ENCODE peak calls at places on chromosomes 5 and 9, in eight cellular contexts. R is tibial nerve, K is right cardiac atrium, M is uterus, S is kidney, D is neural progenitor cell, A is mesenchymal stem cell, O is ovary. Z is an unnamed sample.

GRCh38 chr5:155050384-155051019 is 36.9 kb downstream of the KIF4B start:
- DNase-seq in R (no peak), K (no peak), M (no peak), S (no peak), D (peak; percentile 31), A (no peak), O (no peak), Z (no peak)

GRCh38 chr9:123049589-123050222 is 16.2 kb downstream of the GPR21 start:
- DNase-seq in R (no peak), K (no peak), M (peak; percentile 56), S (no peak), D (no peak), A (no peak), O (no peak), Z (peak; percentile 54)

GRCh38 chr5:82858453-82859043 is 218.6 kb downstream of the TMEM167A start:
- DNase-seq in R (no peak), K (no peak), M (no peak), S (no peak), D (peak; percentile 80), A (no peak), O (no peak), Z (no peak)

GRCh38 chr9:77424993-77425392 is 223.1 kb downstream of the GNA14 start:
- DNase-seq in R (no peak), K (no peak), M (no peak), S (no peak), D (no peak), A (no peak), O (no peak), Z (no peak)

GRCh38 chr9:95561913-95562312 is 45.1 kb upstream of the PTCH1 start:
- DNase-seq in R (no peak), K (no peak), M (no peak), S (no peak), D (no peak), A (no peak), O (no peak), Z (no peak)

GRCh38 chr5:145906401-145906800 is 30.0 kb upstream of the SH3RF2 start:
- DNase-seq in R (no peak), K (no peak), M (no peak), S (no peak), D (no peak), A (no peak), O (no peak), Z (no peak)

GRCh38 chr5:24714757-24715156 is 70.0 kb upstream of the CDH10 start:
- DNase-seq in R (no peak), K (no peak), M (no peak), S (no peak), D (no peak), A (peak; percentile 11), O (no peak), Z (no peak)

GRCh38 chr5:171226096-171226495 is 83.0 kb upstream of the TLX3 start:
- DNase-seq in R (no peak), K (no peak), M (no peak), S (no peak), D (no peak), A (no peak), O (no peak), Z (no peak)

GRCh38 chr5:40605295-40605958 is 74.3 kb upstream of the PTGER4 start:
- DNase-seq in R (no peak), K (no peak), M (no peak), S (no peak), D (no peak), A (peak; percentile 24), O (no peak), Z (no peak)

GRCh38 chr9:108580021-108580439 is 275.8 kb downstream of the ACTL7B start:
- DNase-seq in R (no peak), K (no peak), M (no peak), S (no peak), D (no peak), A (no peak), O (no peak), Z (no peak)

GRCh38 chr9:77961541-77961940 is 70.1 kb downstream of the GNAQ start:
- DNase-seq in R (no peak), K (no peak), M (no peak), S (no peak), D (no peak), A (no peak), O (no peak), Z (no peak)

GRCh38 chr9:22228542-22228941 is 218.1 kb upstream of the DMRTA1 start:
- DNase-seq in R (no peak), K (no peak), M (no peak), S (no peak), D (no peak), A (no peak), O (no peak), Z (no peak)

GRCh38 chr9:110187126-110187525 is 20.8 kb downstream of the C9orf152 start:
- DNase-seq in R (no peak), K (no peak), M (no peak), S (no peak), D (no peak), A (no peak), O (no peak), Z (no peak)

GRCh38 chr5:154647760-154648143 is 107.4 kb upstream of the LARP1 start:
- DNase-seq in R (no peak), K (no peak), M (no peak), S (no peak), D (no peak), A (peak; percentile 28), O (no peak), Z (no peak)

GRCh38 chr9:83304686-83305085 is 233.5 kb downstream of the FRMD3 start:
- DNase-seq in R (peak; percentile 83), K (peak; percentile 95), M (peak; percentile 83), S (peak; percentile 92), D (no peak), A (no peak), O (peak; percentile 91), Z (peak; percentile 70)

GRCh38 chr5:41728281-41728680 is 141.9 kb downstream of the OXCT1 start:
- DNase-seq in R (no peak), K (no peak), M (no peak), S (no peak), D (no peak), A (no peak), O (no peak), Z (no peak)

GRCh38 chr9:33153666-33154065 is 13.5 kb downstream of the B4GALT1 start:
- DNase-seq in R (no peak), K (no peak), M (no peak), S (no peak), D (no peak), A (no peak), O (no peak), Z (no peak)

GRCh38 chr9:33153001-33153400 is 14.1 kb downstream of the B4GALT1 start:
- DNase-seq in R (no peak), K (no peak), M (no peak), S (no peak), D (no peak), A (no peak), O (no peak), Z (no peak)

GRCh38 chr9:33148367-33149019 is 18.6 kb downstream of the B4GALT1 start:
- DNase-seq in R (no peak), K (no peak), M (no peak), S (no peak), D (no peak), A (no peak), O (no peak), Z (no peak)

GRCh38 chr9:33151601-33152000 is 15.5 kb downstream of the B4GALT1 start:
- DNase-seq in R (no peak), K (no peak), M (no peak), S (no peak), D (no peak), A (no peak), O (no peak), Z (no peak)

DNA sequence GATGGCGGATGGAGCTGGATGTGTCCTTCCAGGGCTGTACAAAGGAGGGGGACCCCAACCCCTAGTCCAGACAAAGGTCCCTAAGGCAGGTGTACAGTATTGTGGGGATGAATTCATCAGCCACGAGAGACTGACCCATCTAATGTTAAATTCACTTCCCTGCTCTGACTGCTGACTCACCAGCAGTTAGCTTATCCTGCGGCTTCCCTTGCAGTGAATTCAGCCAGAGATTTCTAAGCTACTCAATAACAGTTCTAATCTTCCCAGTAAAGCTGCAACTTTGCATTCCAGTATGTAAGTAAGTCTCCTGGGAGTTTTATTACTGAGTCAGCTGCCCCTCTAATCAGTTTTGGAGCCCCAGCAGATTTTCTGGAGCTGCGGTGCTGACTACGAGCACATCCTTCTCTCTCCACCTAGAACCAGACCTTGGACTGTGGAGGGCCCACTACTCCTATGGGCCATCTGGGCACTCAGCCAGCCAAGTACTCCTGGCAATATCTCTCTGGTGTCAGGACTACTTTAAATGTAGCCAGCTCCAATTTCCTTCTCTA is 16.1 kb downstream of the B4GALT1 start:
- DNase-seq in R (no peak), K (peak; percentile 92), M (peak; percentile 78), S (no peak), D (no peak), A (peak; percentile 95), O (peak; percentile 89), Z (peak; percentile 46)
- H3K27ac ChIP-seq in R (peak overlapping the region; percentile 71), K (peak overlapping the region; percentile 71), M (peak overlapping the region; percentile 86), S (peak overlapping the region; percentile 78), D (no peak overlapping the region), A (peak overlapping the region; percentile 76), O (peak overlapping the region; percentile 5), Z (peak overlapping the region; percentile 63)

DNA sequence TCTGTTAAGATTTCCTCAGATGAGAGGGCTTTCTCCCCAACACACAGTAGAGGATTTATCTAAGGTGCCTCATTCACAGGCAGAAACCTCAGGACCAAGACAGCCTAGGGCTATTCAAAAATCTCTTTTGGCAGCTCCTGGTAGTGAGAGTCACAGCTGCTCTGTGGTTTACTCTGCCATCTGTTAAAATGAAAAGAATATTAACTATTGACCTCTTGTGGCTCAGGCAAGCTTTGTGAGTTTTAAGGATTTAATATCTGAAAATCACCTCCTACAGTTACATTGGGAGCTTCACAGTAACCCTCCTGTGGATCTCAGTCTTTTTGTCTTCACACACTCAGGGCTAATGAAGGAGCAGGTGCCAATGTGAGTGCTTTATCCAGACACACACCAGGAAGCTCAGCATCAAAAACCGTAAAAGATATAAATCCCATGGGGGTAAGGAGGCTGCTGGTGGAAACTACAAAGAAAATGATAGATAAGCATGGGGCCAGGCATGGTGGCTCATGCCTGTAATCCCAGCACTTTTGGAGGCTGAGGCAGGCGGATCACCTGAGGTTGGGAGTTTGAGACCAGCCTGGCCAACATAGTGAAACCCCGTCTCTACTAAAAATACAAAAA is 29.7 kb downstream of the PPP1R2B start:
- DNase-seq in R (no peak), K (no peak), M (no peak), S (no peak), D (no peak), A (no peak), O (no peak), Z (no peak)
- H3K27ac ChIP-seq in R (no peak overlapping the region), K (no peak overlapping the region), M (no peak overlapping the region), S (no peak overlapping the region), D (no peak overlapping the region), A (no peak overlapping the region), O (no peak overlapping the region), Z (no peak overlapping the region)

GRCh38 chr5:172714491-172715420 is 56.2 kb downstream of the DUSP1 start:
- DNase-seq in R (peak; percentile 77), K (peak; percentile 92), M (peak; percentile 80), S (peak; percentile 95), D (peak; percentile 82), A (peak; percentile 85), O (peak; percentile 72), Z (peak; percentile 82)
- H3K27ac ChIP-seq in R (peak overlapping the region; percentile 82), K (peak overlapping the region; percentile 89), M (peak overlapping the region; percentile 75), S (peak overlapping the region; percentile 82), D (no peak overlapping the region), A (no peak overlapping the region), O (no peak overlapping the region), Z (peak overlapping the region; percentile 52)

DNA sequence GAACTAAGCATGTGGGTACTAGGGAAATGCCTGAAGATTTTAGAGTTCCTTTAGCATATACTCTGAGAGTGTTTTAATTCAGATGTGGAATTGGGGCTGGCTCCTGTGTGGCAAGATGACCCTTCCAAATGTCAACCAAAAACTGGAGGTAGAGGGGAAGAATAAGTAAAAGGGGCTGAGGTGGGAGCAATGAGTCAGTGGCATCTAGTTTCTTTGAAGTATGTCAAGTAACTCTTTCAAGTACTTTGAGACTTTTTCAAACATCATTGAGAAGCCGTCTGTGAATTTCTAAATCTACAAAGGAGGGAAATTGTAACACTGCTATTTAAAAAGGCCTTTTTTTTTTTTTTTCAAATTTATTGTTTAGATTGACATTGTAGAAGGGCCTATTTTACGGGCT is 184.4 kb downstream of the MAN2A1 start:
- DNase-seq in R (no peak), K (no peak), M (no peak), S (no peak), D (no peak), A (no peak), O (no peak), Z (no peak)
- H3K27ac ChIP-seq in R (no peak overlapping the region), K (no peak overlapping the region), M (no peak overlapping the region), S (no peak overlapping the region), D (no peak overlapping the region), A (no peak overlapping the region), O (no peak overlapping the region), Z (no peak overlapping the region)